ENCODE peak calls at places on chromosome 15, in four cellular contexts. L is fibroblast of lung, P is astrocyte, H is heart right ventricle. J is an unnamed sample.

GRCh38 chr15:96687388-96688107 is 357.0 kb downstream of the NR2F2 start:
- DNase-seq in L (no peak), P (no peak), H (no peak), J (no peak)

GRCh38 chr15:90529369-90530249 is at the start of gene CRTC3:
- DNase-seq in H (peak; percentile 60), L (peak; percentile 64), P (peak; percentile 51), J (peak; percentile 92)

GRCh38 chr15:57732526-57733331 is 26.2 kb downstream of the POLR2M start:
- DNase-seq in L (peak; percentile 45), P (peak; percentile 35), H (no peak), J (peak; percentile 43)

GRCh38 chr15:37223089-37223488 is 122.7 kb upstream of the MEIS2 start:
- DNase-seq in P (no peak), H (no peak), L (no peak), J (no peak)

GRCh38 chr15:92629276-92629974 is 26.1 kb downstream of the FAM174B start:
- DNase-seq in P (no peak), L (no peak), H (no peak), J (no peak)

GRCh38 chr15:85118581-85118980 is 136.9 kb downstream of the PDE8A start:
- DNase-seq in L (no peak), P (no peak), H (no peak), J (no peak)

GRCh38 chr15:75451674-75452363 is at the start of gene SIN3A:
- DNase-seq in P (peak; percentile 100), L (peak; percentile 100), H (peak; percentile 98), J (peak; percentile 84)

GRCh38 chr15:85125056-85125661 is 143.5 kb downstream of the PDE8A start:
- DNase-seq in P (peak; percentile 42), H (no peak), L (peak; percentile 51), J (no peak)

GRCh38 chr15:95684126-95684525 is 646.4 kb upstream of the NR2F2 start:
- DNase-seq in H (no peak), L (no peak), P (no peak), J (no peak)

GRCh38 chr15:31328425-31328998 is 1.9 kb downstream of the KLF13 start:
- DNase-seq in H (no peak), P (peak; percentile 20), L (peak; percentile 32), J (peak; percentile 73)

GRCh38 chr15:49415171-49415570 is 7.9 kb upstream of the FGF7 start:
- DNase-seq in H (no peak), L (no peak), P (no peak), J (no peak)

GRCh38 chr15:40098489-40099261 is 10.0 kb downstream of the BMF start:
- DNase-seq in H (peak; percentile 53), L (peak; percentile 97), P (peak; percentile 97), J (peak; percentile 87)

GRCh38 chr15:48636511-48636910 is 9.0 kb downstream of the FBN1 start:
- DNase-seq in P (peak; percentile 57), L (peak; percentile 67), H (no peak), J (no peak)

GRCh38 chr15:73950479-73951043 is 24.3 kb downstream of the LOXL1 start:
- DNase-seq in L (no peak), P (no peak), H (no peak), J (no peak)

GRCh38 chr15:74995779-74996765 is 709 bp downstream of the SCAMP5 start:
- DNase-seq in L (no peak), H (no peak), P (no peak), J (no peak)

GRCh38 chr15:25248583-25249235 is 190.1 kb downstream of the UBE3A start:
- DNase-seq in P (no peak), L (no peak), H (no peak), J (peak; percentile 9)

GRCh38 chr15:32959077-32959476 is 235.4 kb downstream of the FMN1 start:
- DNase-seq in H (no peak), P (peak; percentile 93), L (peak; percentile 93), J (no peak)

GRCh38 chr15:32957219-32957618 is 237.3 kb downstream of the FMN1 start:
- DNase-seq in P (no peak), H (no peak), L (no peak), J (no peak)

GRCh38 chr15:32952062-32952461 is 234.3 kb downstream of the GREM1 start:
- DNase-seq in L (no peak), H (no peak), P (no peak), J (no peak)

GRCh38 chr15:32952901-32953889 is 235.4 kb downstream of the GREM1 start:
- DNase-seq in P (peak; percentile 56), H (no peak), L (peak; percentile 55), J (no peak)

GRCh38 chr15:32956006-32956405 is 238.2 kb downstream of the GREM1 start:
- DNase-seq in L (peak; percentile 90), H (no peak), P (peak; percentile 89), J (peak; percentile 49)
- TF ChIP-seq CTCF in L (peak; percentile 78), H (peak; percentile 31), P (peak; percentile 65), J (peak; percentile 39)

GRCh38 chr15:79543097-79543496 is 111.0 kb downstream of the MINAR1 start:
- DNase-seq in H (no peak), P (no peak), L (no peak), J (no peak)
- TF ChIP-seq CTCF in H (no peak), P (no peak), L (no peak), J (no peak)

DNA sequence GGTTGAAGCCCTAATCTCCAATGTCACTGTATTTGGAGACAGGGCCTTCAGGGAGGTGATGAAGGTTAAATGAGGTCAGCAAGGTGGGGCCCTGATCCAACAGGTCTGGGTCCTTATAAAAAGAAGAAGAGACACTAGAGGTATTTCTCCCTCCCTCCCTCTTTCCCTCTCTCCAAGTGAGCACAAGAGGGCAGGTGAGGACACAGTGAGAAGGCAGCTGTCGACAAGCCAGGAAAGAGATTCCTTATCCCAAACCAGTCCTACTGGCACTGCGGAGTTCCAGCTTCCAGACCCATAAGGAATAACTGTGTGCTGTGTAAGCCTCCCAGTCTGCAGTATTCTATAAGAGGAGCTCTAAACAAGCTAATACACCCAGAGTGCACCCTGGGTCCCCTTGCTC is 134.7 kb downstream of the ADAMTS17 start:
- DNase-seq in P (no peak), H (no peak), L (no peak), J (no peak)
- TF ChIP-seq CTCF in P (no peak), H (no peak), L (no peak), J (no peak)

GRCh38 chr15:86125775-86126174 is 46.1 kb downstream of the AGBL1 start:
- DNase-seq in L (no peak), P (no peak), H (no peak), J (no peak)
- TF ChIP-seq CTCF in L (no peak), P (no peak), H (no peak), J (no peak)

DNA sequence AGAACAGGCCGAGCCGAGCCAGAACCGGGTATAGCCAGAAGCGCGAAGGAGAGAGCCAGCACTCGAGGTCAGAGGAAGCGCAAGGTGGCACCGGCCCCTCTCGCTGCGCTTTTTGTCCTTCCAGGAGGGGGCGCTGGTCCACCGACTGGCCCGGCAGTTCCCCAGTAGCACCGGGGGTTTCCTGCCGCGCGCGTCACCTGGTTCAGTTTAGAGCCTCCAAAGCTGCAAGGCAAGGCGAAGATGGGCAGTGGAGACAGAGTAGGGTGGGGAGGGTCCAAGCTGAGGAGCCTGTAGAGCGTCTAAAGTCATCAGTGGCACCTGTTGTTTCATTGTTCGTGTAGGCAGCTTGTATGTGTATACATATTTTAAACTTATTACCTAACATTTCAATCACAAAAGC is 7.6 kb upstream of the NR2E3 start:
- DNase-seq in P (no peak), H (no peak), L (no peak), J (peak; percentile 75)
- TF ChIP-seq CTCF in P (no peak), H (peak; percentile 19), L (peak; percentile 17), J (peak; percentile 53)

GRCh38 chr15:69980311-69981059 is 117.2 kb downstream of the TLE3 start:
- DNase-seq in P (no peak), L (no peak), H (no peak), J (no peak)
- TF ChIP-seq CTCF in P (no peak), L (no peak), H (no peak), J (no peak)

DNA sequence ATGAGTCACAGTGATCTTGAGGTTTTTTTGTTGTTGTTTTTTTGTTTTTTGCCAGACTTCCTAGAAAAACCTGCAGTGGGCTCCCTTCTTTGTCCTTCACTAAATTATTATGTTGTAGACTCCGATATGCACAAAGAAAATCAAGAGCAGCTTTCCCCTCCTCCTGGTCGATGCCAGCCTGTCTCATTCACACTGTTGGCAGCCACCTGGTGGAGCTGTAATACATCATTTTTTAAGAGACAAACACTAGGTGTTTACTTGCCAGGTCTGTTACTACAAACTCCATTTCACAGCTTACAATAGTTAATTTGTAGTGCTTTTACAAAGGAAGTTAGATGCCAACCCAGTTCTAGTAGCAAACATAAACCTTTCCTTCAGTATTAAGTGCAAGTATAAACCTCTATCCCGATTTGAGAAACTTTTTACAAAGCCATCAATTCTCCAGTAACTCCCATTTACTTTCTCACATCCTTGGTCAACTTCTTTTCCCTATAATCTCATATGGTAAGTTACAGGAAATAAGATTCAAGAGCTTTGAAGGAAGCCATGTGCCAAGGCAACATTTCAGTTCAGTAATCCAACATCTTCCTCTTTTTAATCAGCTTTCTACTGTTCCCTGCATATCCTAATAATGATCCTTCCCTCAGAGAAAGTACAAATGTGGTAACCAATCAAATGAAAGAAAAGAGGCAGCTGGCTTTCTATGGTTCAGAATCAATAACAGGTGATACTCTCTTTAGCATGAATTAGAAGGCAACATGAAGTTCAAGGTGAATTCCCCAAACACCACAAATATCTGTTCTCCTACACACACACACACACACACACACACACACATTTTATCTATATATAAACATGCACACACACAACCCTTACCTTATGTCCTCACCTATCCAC is 14.0 kb downstream of the AAGAB start:
- DNase-seq in L (no peak), H (no peak), P (no peak), J (no peak)
- TF ChIP-seq CTCF in L (no peak), H (no peak), P (peak; percentile 9), J (no peak)

DNA sequence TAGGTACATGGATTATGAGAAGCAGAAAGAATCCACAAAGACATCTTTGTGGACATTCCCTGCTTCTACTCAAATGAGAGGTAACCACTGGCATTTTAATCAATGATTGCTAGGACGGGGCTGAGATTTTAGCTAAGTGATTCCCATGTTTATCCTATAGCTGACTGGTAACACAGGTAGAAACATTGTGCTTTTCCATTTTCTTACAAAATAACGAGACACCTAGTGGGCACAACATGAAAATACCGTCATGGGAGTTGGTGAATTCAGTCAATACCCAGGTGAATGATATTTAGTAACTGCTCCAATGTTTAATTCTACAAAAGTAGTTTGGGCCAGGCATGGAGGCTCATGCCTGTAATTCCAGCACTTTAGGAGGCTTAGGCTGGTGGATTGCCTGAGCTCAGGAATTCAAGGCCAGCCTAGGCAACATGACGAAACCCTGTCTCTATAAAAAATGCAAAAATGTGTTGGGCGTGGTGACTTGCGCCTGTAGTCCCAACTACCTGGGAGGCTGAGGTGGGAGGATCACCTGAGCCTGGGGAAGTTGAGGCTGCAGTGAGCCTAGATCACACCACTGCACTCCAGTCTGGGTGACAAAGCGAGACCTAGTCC is 37.2 kb upstream of the DENND4A start:
- DNase-seq in L (peak; percentile 10), H (no peak), P (no peak), J (no peak)
- TF ChIP-seq CTCF in L (peak; percentile 33), H (peak; percentile 26), P (peak; percentile 47), J (peak; percentile 53)